ENCODE peak calls at places on chromosomes 11 and 22, in five cellular contexts. One of them, this sample, is unnamed.

GRCh38 chr11:35214792-35215193 is 75.8 kb downstream of the CD44 start:
- DNase-seq in heart right ventricle: no peak
- DNase-seq in IMR-90: peak; percentile 97
- DNase-seq in adrenal gland: no peak
- DNase-seq in cardiac muscle cell: peak; percentile 86
- DNase-seq in this sample: no peak

GRCh38 chr22:33006220-33006954 is 51.8 kb downstream of the SYN3 start:
- DNase-seq in adrenal gland: no peak
- DNase-seq in heart right ventricle: no peak
- DNase-seq in cardiac muscle cell: no peak
- DNase-seq in IMR-90: no peak
- DNase-seq in this sample: no peak

GRCh38 chr11:75492181-75492820 is 33.4 kb downstream of the GDPD5 start:
- DNase-seq in cardiac muscle cell: peak; percentile 11
- DNase-seq in IMR-90: peak; percentile 20
- DNase-seq in adrenal gland: no peak
- DNase-seq in heart right ventricle: no peak
- DNase-seq in this sample: no peak

GRCh38 chr22:49951001-49951677 is 9.4 kb upstream of the PIM3 start:
- DNase-seq in heart right ventricle: no peak
- DNase-seq in cardiac muscle cell: no peak
- DNase-seq in IMR-90: peak; percentile 64
- DNase-seq in adrenal gland: no peak
- DNase-seq in this sample: peak; percentile 95

GRCh38 chr11:10329356-10329755 is 24.5 kb downstream of the ADM start:
- DNase-seq in adrenal gland: no peak
- DNase-seq in IMR-90: no peak
- DNase-seq in cardiac muscle cell: no peak
- DNase-seq in heart right ventricle: no peak
- DNase-seq in this sample: no peak

GRCh38 chr22:44111562-44112155 is 69.1 kb upstream of the PARVG start:
- DNase-seq in IMR-90: no peak
- DNase-seq in adrenal gland: no peak
- DNase-seq in heart right ventricle: no peak
- DNase-seq in cardiac muscle cell: no peak
- DNase-seq in this sample: no peak

GRCh38 chr11:46523290-46523689 is 70.5 kb downstream of the AMBRA1 start:
- DNase-seq in heart right ventricle: no peak
- DNase-seq in cardiac muscle cell: no peak
- DNase-seq in IMR-90: no peak
- DNase-seq in adrenal gland: no peak
- DNase-seq in this sample: no peak

GRCh38 chr22:29122041-29122440 is 49.2 kb downstream of the KREMEN1 start:
- DNase-seq in cardiac muscle cell: no peak
- DNase-seq in heart right ventricle: no peak
- DNase-seq in adrenal gland: no peak
- DNase-seq in IMR-90: no peak
- DNase-seq in this sample: no peak

GRCh38 chr11:65862941-65863888 is 3.0 kb downstream of the MUS81 start:
- DNase-seq in heart right ventricle: no peak
- DNase-seq in adrenal gland: no peak
- DNase-seq in IMR-90: no peak
- DNase-seq in cardiac muscle cell: no peak
- DNase-seq in this sample: no peak

GRCh38 chr11:63490551-63491239 is at the start of gene PLAAT5:
- DNase-seq in adrenal gland: no peak
- DNase-seq in IMR-90: no peak
- DNase-seq in heart right ventricle: peak; percentile 48
- DNase-seq in cardiac muscle cell: peak; percentile 81
- DNase-seq in this sample: peak; percentile 90

GRCh38 chr22:47762141-47762540 is 999.7 kb downstream of the TBC1D22A start:
- DNase-seq in adrenal gland: no peak
- DNase-seq in IMR-90: no peak
- DNase-seq in cardiac muscle cell: no peak
- DNase-seq in heart right ventricle: no peak
- DNase-seq in this sample: no peak

GRCh38 chr11:16799890-16800289 is 61.4 kb downstream of the C11orf58 start:
- DNase-seq in adrenal gland: no peak
- DNase-seq in IMR-90: no peak
- DNase-seq in cardiac muscle cell: no peak
- DNase-seq in heart right ventricle: no peak
- DNase-seq in this sample: no peak

GRCh38 chr11:58739725-58740430 is 8.1 kb upstream of the GLYAT start:
- DNase-seq in cardiac muscle cell: no peak
- DNase-seq in IMR-90: peak; percentile 32
- DNase-seq in heart right ventricle: no peak
- DNase-seq in adrenal gland: no peak
- DNase-seq in this sample: no peak
- H3K4me1 ChIP-seq in cardiac muscle cell: no peaks in the 10 kb centered on the region
- H3K4me1 ChIP-seq in IMR-90: no peaks in the 10 kb centered on the region
- H3K4me1 ChIP-seq in heart right ventricle: no peaks in the 10 kb centered on the region
- H3K4me1 ChIP-seq in adrenal gland: no peaks in the 10 kb centered on the region
- H3K4me1 ChIP-seq in this sample: no peaks in the 10 kb centered on the region

GRCh38 chr11:130428692-130429681 is 578 bp upstream of the ADAMTS8 start:
- DNase-seq in adrenal gland: no peak
- DNase-seq in cardiac muscle cell: no peak
- DNase-seq in IMR-90: no peak
- DNase-seq in heart right ventricle: no peak
- DNase-seq in this sample: no peak

GRCh38 chr11:130431337-130431773 is 2.9 kb upstream of the ADAMTS8 start:
- DNase-seq in adrenal gland: peak; percentile 90
- DNase-seq in heart right ventricle: peak; percentile 69
- DNase-seq in cardiac muscle cell: peak; percentile 78
- DNase-seq in IMR-90: peak; percentile 76
- DNase-seq in this sample: peak; percentile 63

GRCh38 chr11:130428271-130428670 is at the start of gene ADAMTS8:
- DNase-seq in heart right ventricle: no peak
- DNase-seq in IMR-90: no peak
- DNase-seq in adrenal gland: no peak
- DNase-seq in cardiac muscle cell: no peak
- DNase-seq in this sample: no peak

GRCh38 chr11:130431806-130432205 is 3.4 kb upstream of the ADAMTS8 start:
- DNase-seq in IMR-90: peak; percentile 76
- DNase-seq in cardiac muscle cell: no peak
- DNase-seq in heart right ventricle: no peak
- DNase-seq in adrenal gland: no peak
- DNase-seq in this sample: no peak

DNA sequence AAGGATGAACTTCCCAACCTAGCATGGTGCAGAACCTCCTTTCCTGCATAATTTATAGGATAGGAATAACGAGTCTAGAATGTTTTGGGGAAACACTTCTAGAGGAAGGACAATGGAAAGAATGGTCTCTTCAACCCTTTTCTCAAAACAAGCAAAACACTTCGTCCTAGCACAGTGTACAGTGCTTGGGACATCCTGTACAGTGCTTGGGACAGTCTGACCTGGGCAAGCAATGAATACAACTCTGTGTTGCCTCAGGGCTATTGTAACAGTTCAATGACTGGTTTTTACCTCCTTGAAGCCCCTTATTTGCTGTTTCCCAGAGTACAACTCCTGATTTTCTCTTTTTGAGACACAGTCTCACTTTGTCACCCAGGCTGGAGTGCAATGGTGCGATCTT is 1.6 kb upstream of the ADAMTS8 start:
- DNase-seq in cardiac muscle cell: no peak
- DNase-seq in adrenal gland: no peak
- DNase-seq in heart right ventricle: no peak
- DNase-seq in IMR-90: no peak
- DNase-seq in this sample: no peak
- H3K27ac ChIP-seq in cardiac muscle cell: no peak overlapping the region
- H3K27ac ChIP-seq in adrenal gland: no peak overlapping the region
- H3K27ac ChIP-seq in heart right ventricle: no peak overlapping the region
- H3K27ac ChIP-seq in IMR-90: no peak overlapping the region
- H3K27ac ChIP-seq in this sample: no peak overlapping the region

DNA sequence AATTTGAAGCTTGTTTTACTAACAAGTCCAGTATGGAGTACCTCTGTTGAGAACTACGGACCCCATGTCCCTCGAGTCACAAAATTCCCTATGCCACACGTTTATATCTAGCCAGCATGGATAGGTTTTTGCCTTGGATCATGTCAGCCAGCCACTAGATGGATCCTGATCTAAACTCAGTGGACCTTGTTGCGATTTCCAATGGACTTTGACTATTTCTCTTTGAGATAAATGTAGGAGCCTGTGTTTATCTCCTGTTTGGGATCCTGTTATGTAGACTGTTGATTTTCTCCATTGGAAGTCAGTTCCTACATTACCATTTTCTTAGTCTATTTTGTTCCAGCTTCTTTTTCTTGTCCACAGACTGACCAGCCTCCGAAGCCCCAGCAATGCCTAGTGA is 127.1 kb upstream of the BMAL1 start:
- DNase-seq in IMR-90: no peak
- DNase-seq in adrenal gland: no peak
- DNase-seq in heart right ventricle: no peak
- DNase-seq in cardiac muscle cell: no peak
- DNase-seq in this sample: no peak
- TF ChIP-seq CTCF in IMR-90: no peak
- TF ChIP-seq CTCF in adrenal gland: no peak
- TF ChIP-seq CTCF in heart right ventricle: no peak
- TF ChIP-seq CTCF in cardiac muscle cell: no peak
- TF ChIP-seq CTCF in this sample: no peak

GRCh38 chr11:93543292-93543977 is at the start of gene SMCO4:
- DNase-seq in adrenal gland: peak; percentile 89
- DNase-seq in cardiac muscle cell: peak; percentile 83
- DNase-seq in heart right ventricle: peak; percentile 89
- DNase-seq in IMR-90: peak; percentile 66
- DNase-seq in this sample: peak; percentile 97
- H3K4me1 ChIP-seq in adrenal gland: peaks cover 16% of the 10 kb centered on the region
- H3K4me1 ChIP-seq in cardiac muscle cell: peaks cover 31% of the 10 kb centered on the region
- H3K4me1 ChIP-seq in heart right ventricle: peaks cover 47% of the 10 kb centered on the region
- H3K4me1 ChIP-seq in IMR-90: peaks cover 2% of the 10 kb centered on the region
- H3K4me1 ChIP-seq in this sample: peaks cover 12% of the 10 kb centered on the region

GRCh38 chr11:68891356-68891948 is 12.2 kb downstream of the MRPL21 start:
- DNase-seq in adrenal gland: no peak
- DNase-seq in IMR-90: no peak
- DNase-seq in heart right ventricle: no peak
- DNase-seq in cardiac muscle cell: no peak
- DNase-seq in this sample: peak; percentile 39
- H3K27ac ChIP-seq in adrenal gland: no peak overlapping the region
- H3K27ac ChIP-seq in IMR-90: no peak overlapping the region
- H3K27ac ChIP-seq in heart right ventricle: peak overlapping the region; percentile 83
- H3K27ac ChIP-seq in cardiac muscle cell: peak overlapping the region; percentile 28
- H3K27ac ChIP-seq in this sample: no peak overlapping the region

DNA sequence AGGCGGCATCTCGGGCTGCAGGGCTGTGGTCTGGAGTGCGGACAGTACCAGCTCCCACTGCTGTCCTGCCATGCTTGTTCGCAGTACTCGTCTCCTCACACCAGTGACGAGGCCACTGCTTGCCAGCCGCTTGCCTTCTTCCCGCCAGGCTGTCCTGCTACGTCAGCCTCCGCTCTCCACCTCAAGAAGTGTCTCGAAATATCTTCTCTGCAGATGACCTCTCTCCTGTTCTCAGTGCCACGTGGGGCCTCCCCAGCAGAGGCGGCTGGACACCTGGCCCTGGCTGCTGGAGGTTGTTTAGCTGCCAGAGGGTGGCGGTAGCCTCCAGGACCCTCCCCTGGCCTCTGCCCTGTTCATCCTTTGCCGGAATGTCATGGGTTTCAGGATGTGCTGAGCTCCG is 3.1 kb upstream of the CCDC188 start:
- DNase-seq in heart right ventricle: no peak
- DNase-seq in IMR-90: peak; percentile 20
- DNase-seq in adrenal gland: no peak
- DNase-seq in cardiac muscle cell: no peak
- DNase-seq in this sample: no peak
- TF ChIP-seq CTCF in heart right ventricle: no peak
- TF ChIP-seq CTCF in IMR-90: no peak
- TF ChIP-seq CTCF in adrenal gland: no peak
- TF ChIP-seq CTCF in cardiac muscle cell: no peak
- TF ChIP-seq CTCF in this sample: no peak

GRCh38 chr22:37258810-37259472 is 14.9 kb upstream of the RAC2 start:
- DNase-seq in cardiac muscle cell: no peak
- DNase-seq in adrenal gland: no peak
- DNase-seq in heart right ventricle: no peak
- DNase-seq in IMR-90: no peak
- DNase-seq in this sample: no peak
- H3K4me1 ChIP-seq in cardiac muscle cell: peaks cover 9% of the 10 kb centered on the region
- H3K4me1 ChIP-seq in adrenal gland: no peaks in the 10 kb centered on the region
- H3K4me1 ChIP-seq in heart right ventricle: no peaks in the 10 kb centered on the region
- H3K4me1 ChIP-seq in IMR-90: peaks cover 5% of the 10 kb centered on the region
- H3K4me1 ChIP-seq in this sample: peaks cover 23% of the 10 kb centered on the region

GRCh38 chr11:112519749-112520148 is 259.1 kb upstream of the PLET1 start:
- DNase-seq in adrenal gland: no peak
- DNase-seq in IMR-90: no peak
- DNase-seq in cardiac muscle cell: no peak
- DNase-seq in heart right ventricle: no peak
- DNase-seq in this sample: no peak

GRCh38 chr11:112518371-112518770 is 257.7 kb upstream of the PLET1 start:
- DNase-seq in IMR-90: no peak
- DNase-seq in adrenal gland: no peak
- DNase-seq in heart right ventricle: no peak
- DNase-seq in cardiac muscle cell: no peak
- DNase-seq in this sample: no peak

GRCh38 chr11:112523477-112523876 is 262.8 kb upstream of the PLET1 start:
- DNase-seq in heart right ventricle: peak; percentile 17
- DNase-seq in adrenal gland: peak; percentile 57
- DNase-seq in IMR-90: no peak
- DNase-seq in cardiac muscle cell: peak; percentile 6
- DNase-seq in this sample: no peak

GRCh38 chr11:112516771-112517170 is 256.1 kb upstream of the PLET1 start:
- DNase-seq in heart right ventricle: no peak
- DNase-seq in cardiac muscle cell: no peak
- DNase-seq in adrenal gland: no peak
- DNase-seq in IMR-90: no peak
- DNase-seq in this sample: no peak

DNA sequence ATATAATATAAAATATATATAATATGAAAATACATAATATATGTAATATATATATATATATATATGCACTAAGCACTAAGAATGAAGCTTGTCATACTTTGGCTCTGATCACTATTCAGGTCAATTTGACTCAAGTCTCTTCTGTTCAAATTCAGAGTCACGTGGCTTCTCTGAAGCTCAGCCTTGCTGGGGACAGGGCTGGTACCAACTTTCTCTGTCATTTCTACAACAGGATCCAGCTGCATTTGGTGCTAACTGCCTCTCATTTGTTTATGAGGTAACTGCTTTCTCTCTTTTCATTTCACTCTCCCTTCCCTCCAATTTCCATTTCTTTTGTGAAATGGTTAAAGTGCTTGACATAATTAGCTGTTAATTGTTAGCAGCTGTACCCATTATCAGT is 259.6 kb upstream of the PLET1 start:
- DNase-seq in heart right ventricle: no peak
- DNase-seq in IMR-90: no peak
- DNase-seq in cardiac muscle cell: no peak
- DNase-seq in adrenal gland: no peak
- DNase-seq in this sample: no peak
- H3K27ac ChIP-seq in heart right ventricle: no peak overlapping the region
- H3K27ac ChIP-seq in IMR-90: no peak overlapping the region
- H3K27ac ChIP-seq in cardiac muscle cell: no peak overlapping the region
- H3K27ac ChIP-seq in adrenal gland: no peak overlapping the region
- H3K27ac ChIP-seq in this sample: no peak overlapping the region